ENCODE peak calls at places on chromosome 11, in eight cellular contexts. One of them, this sample, is unnamed.
A peak's percentile ranks its signal among the peaks of the same experiment; 100 is the strongest.

GRCh38 chr11:78346799-78347198 is 70.8 kb downstream of the GAB2 start:
- DNase-seq in A549: no peak
- DNase-seq in GM12878: no peak
- DNase-seq in HepG2: no peak
- DNase-seq in K562: no peak
- DNase-seq in SK-N-SH: no peak
- DNase-seq in Panc1: no peak
- DNase-seq in HCT116: no peak
- DNase-seq in this sample: no peak

GRCh38 chr11:126645206-126645605 is 289.7 kb downstream of the ST3GAL4 start:
- DNase-seq in Panc1: no peak
- DNase-seq in SK-N-SH: no peak
- DNase-seq in HepG2: no peak
- DNase-seq in HCT116: no peak
- DNase-seq in K562: no peak
- DNase-seq in GM12878: no peak
- DNase-seq in A549: no peak
- DNase-seq in this sample: no peak

GRCh38 chr11:9112075-9112474 is 20.7 kb upstream of the SCUBE2 start:
- DNase-seq in HepG2: no peak
- DNase-seq in GM12878: no peak
- DNase-seq in SK-N-SH: no peak
- DNase-seq in K562: no peak
- DNase-seq in HCT116: no peak
- DNase-seq in Panc1: no peak
- DNase-seq in A549: no peak
- DNase-seq in this sample: no peak

GRCh38 chr11:78110830-78111229 is 28.6 kb downstream of the ALG8 start:
- DNase-seq in K562: no peak
- DNase-seq in Panc1: no peak
- DNase-seq in HepG2: no peak
- DNase-seq in HCT116: no peak
- DNase-seq in SK-N-SH: no peak
- DNase-seq in A549: no peak
- DNase-seq in GM12878: no peak
- DNase-seq in this sample: no peak

GRCh38 chr11:70689764-70690163 is 291.4 kb downstream of the CTTN start:
- DNase-seq in HCT116: no peak
- DNase-seq in GM12878: no peak
- DNase-seq in SK-N-SH: no peak
- DNase-seq in A549: no peak
- DNase-seq in Panc1: no peak
- DNase-seq in K562: no peak
- DNase-seq in HepG2: no peak
- DNase-seq in this sample: no peak

GRCh38 chr11:117815262-117815803 is 9.2 kb downstream of the FXYD2 start:
- DNase-seq in A549: no peak
- DNase-seq in Panc1: no peak
- DNase-seq in HCT116: no peak
- DNase-seq in HepG2: no peak
- DNase-seq in K562: no peak
- DNase-seq in GM12878: peak; percentile 94
- DNase-seq in SK-N-SH: no peak
- DNase-seq in this sample: no peak

GRCh38 chr11:126411971-126412381 is 56.5 kb downstream of the ST3GAL4 start:
- DNase-seq in SK-N-SH: no peak
- DNase-seq in K562: peak; percentile 34
- DNase-seq in GM12878: no peak
- DNase-seq in HCT116: no peak
- DNase-seq in Panc1: no peak
- DNase-seq in HepG2: no peak
- DNase-seq in A549: no peak
- DNase-seq in this sample: peak; percentile 44

GRCh38 chr11:65506770-65507485 is 8.1 kb downstream of the MALAT1 start:
- DNase-seq in HCT116: peak; percentile 91
- DNase-seq in Panc1: peak; percentile 93
- DNase-seq in HepG2: no peak
- DNase-seq in K562: peak; percentile 92
- DNase-seq in A549: no peak
- DNase-seq in GM12878: no peak
- DNase-seq in SK-N-SH: no peak
- DNase-seq in this sample: peak; percentile 81

GRCh38 chr11:132898021-132898420 is 634.3 kb downstream of the OPCML start:
- DNase-seq in K562: no peak
- DNase-seq in HCT116: no peak
- DNase-seq in A549: no peak
- DNase-seq in SK-N-SH: no peak
- DNase-seq in GM12878: no peak
- DNase-seq in HepG2: no peak
- DNase-seq in Panc1: no peak
- DNase-seq in this sample: no peak

GRCh38 chr11:65298655-65299179 is 15.9 kb upstream of the CDC42EP2 start:
- DNase-seq in Panc1: no peak
- DNase-seq in HepG2: no peak
- DNase-seq in K562: no peak
- DNase-seq in GM12878: no peak
- DNase-seq in SK-N-SH: no peak
- DNase-seq in HCT116: no peak
- DNase-seq in A549: no peak
- DNase-seq in this sample: no peak

GRCh38 chr11:34627197-34627596 is 6.3 kb downstream of the EHF start:
- DNase-seq in Panc1: no peak
- DNase-seq in GM12878: no peak
- DNase-seq in K562: no peak
- DNase-seq in SK-N-SH: no peak
- DNase-seq in A549: no peak
- DNase-seq in HCT116: no peak
- DNase-seq in HepG2: no peak
- DNase-seq in this sample: no peak

GRCh38 chr11:77127674-77127968 is 425 bp upstream of the MYO7A start:
- DNase-seq in K562: no peak
- DNase-seq in HepG2: no peak
- DNase-seq in SK-N-SH: no peak
- DNase-seq in Panc1: no peak
- DNase-seq in GM12878: no peak
- DNase-seq in A549: no peak
- DNase-seq in HCT116: no peak
- DNase-seq in this sample: peak; percentile 56

GRCh38 chr11:65014146-65014960 is at the start of gene ARL2:
- DNase-seq in HCT116: no peak
- DNase-seq in HepG2: peak; percentile 88
- DNase-seq in K562: no peak
- DNase-seq in SK-N-SH: no peak
- DNase-seq in A549: peak; percentile 91
- DNase-seq in GM12878: no peak
- DNase-seq in Panc1: no peak
- DNase-seq in this sample: no peak

GRCh38 chr11:106391771-106392412 is 314.4 kb downstream of the AASDHPPT start:
- DNase-seq in HepG2: no peak
- DNase-seq in A549: no peak
- DNase-seq in Panc1: no peak
- DNase-seq in SK-N-SH: no peak
- DNase-seq in GM12878: no peak
- DNase-seq in K562: no peak
- DNase-seq in HCT116: no peak
- DNase-seq in this sample: no peak

GRCh38 chr11:14373941-14374646 is 15.1 kb upstream of the RRAS2 start:
- DNase-seq in Panc1: no peak
- DNase-seq in HepG2: peak; percentile 38
- DNase-seq in SK-N-SH: no peak
- DNase-seq in GM12878: no peak
- DNase-seq in A549: no peak
- DNase-seq in K562: no peak
- DNase-seq in HCT116: no peak
- DNase-seq in this sample: no peak

GRCh38 chr11:33412231-33412630 is 155.1 kb downstream of the HIPK3 start:
- DNase-seq in SK-N-SH: no peak
- DNase-seq in A549: no peak
- DNase-seq in GM12878: no peak
- DNase-seq in Panc1: no peak
- DNase-seq in K562: no peak
- DNase-seq in HCT116: no peak
- DNase-seq in HepG2: no peak
- DNase-seq in this sample: no peak

GRCh38 chr11:520428-521178 is 13.6 kb upstream of the RNH1 start:
- DNase-seq in A549: no peak
- DNase-seq in HepG2: peak; percentile 28
- DNase-seq in K562: no peak
- DNase-seq in SK-N-SH: no peak
- DNase-seq in HCT116: no peak
- DNase-seq in GM12878: no peak
- DNase-seq in Panc1: no peak
- DNase-seq in this sample: no peak

GRCh38 chr11:87437844-87438223 is 400.1 kb downstream of the TMEM135 start:
- DNase-seq in A549: no peak
- DNase-seq in Panc1: peak; percentile 10
- DNase-seq in K562: no peak
- DNase-seq in HCT116: no peak
- DNase-seq in HepG2: no peak
- DNase-seq in GM12878: no peak
- DNase-seq in SK-N-SH: no peak
- DNase-seq in this sample: no peak

GRCh38 chr11:45400594-45400993 is 114.5 kb upstream of the SYT13 start:
- DNase-seq in GM12878: no peak
- DNase-seq in SK-N-SH: no peak
- DNase-seq in K562: no peak
- DNase-seq in Panc1: peak; percentile 4
- DNase-seq in HCT116: no peak
- DNase-seq in HepG2: no peak
- DNase-seq in A549: no peak
- DNase-seq in this sample: no peak

DNA sequence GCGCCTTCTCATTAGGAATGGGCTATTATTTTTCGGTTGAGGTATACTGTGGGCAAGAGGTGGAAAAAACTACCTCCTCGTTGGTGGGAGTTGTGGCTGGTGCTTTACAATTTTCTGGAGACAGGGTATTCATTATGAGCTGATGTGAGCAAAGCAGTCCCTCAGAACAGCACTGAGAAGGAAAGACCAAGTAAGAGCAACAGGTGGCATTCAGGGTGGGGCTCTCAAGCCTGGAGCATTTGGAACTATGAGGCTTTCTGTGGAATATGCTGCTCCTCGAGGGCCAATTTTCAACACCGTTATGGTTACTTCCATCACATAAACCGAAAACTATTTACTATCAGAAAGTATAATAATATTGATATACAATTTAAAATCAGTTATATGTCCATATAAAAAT is 3.7 kb downstream of the SNX19 start:
- DNase-seq in A549: no peak
- DNase-seq in HepG2: no peak
- DNase-seq in GM12878: no peak
- DNase-seq in Panc1: no peak
- DNase-seq in K562: no peak
- DNase-seq in SK-N-SH: no peak
- DNase-seq in HCT116: no peak
- DNase-seq in this sample: no peak
- TF ChIP-seq CTCF in A549: no peak
- TF ChIP-seq CTCF in HepG2: no peak
- TF ChIP-seq CTCF in GM12878: no peak
- TF ChIP-seq CTCF in Panc1: no peak
- TF ChIP-seq CTCF in K562: no peak
- TF ChIP-seq CTCF in SK-N-SH: no peak
- TF ChIP-seq CTCF in HCT116: no peak
- TF ChIP-seq CTCF in this sample: no peak

DNA sequence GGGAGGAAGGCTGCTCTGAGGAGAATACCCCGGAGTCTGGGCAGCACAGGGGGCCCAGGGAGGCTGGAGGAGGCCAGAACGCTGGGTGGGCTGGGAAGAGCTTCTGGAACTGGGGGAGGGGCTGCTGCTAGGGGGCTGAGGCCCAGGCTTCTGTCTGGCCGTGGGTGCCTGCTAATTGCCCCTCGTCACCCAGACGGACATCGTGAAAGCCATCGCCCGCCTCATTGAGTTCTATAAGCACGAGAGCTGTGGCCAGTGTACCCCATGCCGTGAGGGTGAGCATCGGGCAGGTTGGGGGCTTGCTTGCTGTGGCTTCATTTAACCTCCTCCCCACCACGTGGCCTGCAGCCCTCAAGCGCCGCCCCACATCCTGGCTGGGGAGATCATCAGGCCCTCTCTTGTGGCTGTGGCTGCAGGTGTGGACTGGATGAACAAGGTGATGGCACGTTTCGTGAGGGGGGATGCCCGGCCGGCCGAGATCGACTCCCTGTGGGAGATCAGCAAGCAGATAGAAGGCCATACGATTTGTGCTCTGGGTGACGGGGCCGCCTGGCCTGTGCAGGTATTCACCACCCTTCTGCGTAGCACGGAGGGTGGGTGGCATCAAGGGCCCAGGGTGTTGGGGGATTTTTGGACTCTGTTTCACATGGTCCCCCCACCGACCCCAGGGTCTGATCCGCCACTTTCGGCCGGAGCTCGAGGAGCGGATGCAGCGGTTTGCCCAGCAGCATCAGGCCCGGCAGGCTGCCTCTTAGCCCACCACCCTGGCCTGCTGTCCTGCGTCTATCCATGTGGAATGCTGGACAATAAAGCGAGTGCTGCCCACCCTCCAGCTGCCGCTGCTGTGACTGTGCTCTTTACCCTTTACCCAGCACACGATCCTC is 5.2 kb downstream of the NDUFV1 start:
- DNase-seq in K562: no peak
- DNase-seq in HepG2: no peak
- DNase-seq in GM12878: no peak
- DNase-seq in SK-N-SH: no peak
- DNase-seq in A549: no peak
- DNase-seq in Panc1: no peak
- DNase-seq in HCT116: no peak
- DNase-seq in this sample: no peak
- H3K4me1 ChIP-seq in K562: peaks cover 12% of the 10 kb centered on the region
- H3K4me1 ChIP-seq in HepG2: peaks cover 37% of the 10 kb centered on the region
- H3K4me1 ChIP-seq in GM12878: peaks cover 34% of the 10 kb centered on the region
- H3K4me1 ChIP-seq in SK-N-SH: peaks cover 7% of the 10 kb centered on the region
- H3K4me1 ChIP-seq in A549: peaks cover 9% of the 10 kb centered on the region
- H3K4me1 ChIP-seq in Panc1: peaks cover 14% of the 10 kb centered on the region
- H3K4me1 ChIP-seq in HCT116: peaks cover 8% of the 10 kb centered on the region
- H3K4me1 ChIP-seq in this sample: peaks cover 27% of the 10 kb centered on the region

GRCh38 chr11:43021466-43021865 is 290.3 kb upstream of the API5 start:
- DNase-seq in GM12878: no peak
- DNase-seq in SK-N-SH: peak; percentile 41
- DNase-seq in HepG2: peak; percentile 13
- DNase-seq in HCT116: no peak
- DNase-seq in A549: no peak
- DNase-seq in Panc1: no peak
- DNase-seq in K562: peak; percentile 2
- DNase-seq in this sample: peak; percentile 33
- TF ChIP-seq REST in GM12878: no peak
- TF ChIP-seq REST in SK-N-SH: no peak
- TF ChIP-seq REST in HepG2: no peak
- TF ChIP-seq REST in HCT116: no peak
- TF ChIP-seq REST in A549: no peak
- TF ChIP-seq REST in Panc1: no peak
- TF ChIP-seq REST in K562: no peak
- TF ChIP-seq REST in this sample: no peak

DNA sequence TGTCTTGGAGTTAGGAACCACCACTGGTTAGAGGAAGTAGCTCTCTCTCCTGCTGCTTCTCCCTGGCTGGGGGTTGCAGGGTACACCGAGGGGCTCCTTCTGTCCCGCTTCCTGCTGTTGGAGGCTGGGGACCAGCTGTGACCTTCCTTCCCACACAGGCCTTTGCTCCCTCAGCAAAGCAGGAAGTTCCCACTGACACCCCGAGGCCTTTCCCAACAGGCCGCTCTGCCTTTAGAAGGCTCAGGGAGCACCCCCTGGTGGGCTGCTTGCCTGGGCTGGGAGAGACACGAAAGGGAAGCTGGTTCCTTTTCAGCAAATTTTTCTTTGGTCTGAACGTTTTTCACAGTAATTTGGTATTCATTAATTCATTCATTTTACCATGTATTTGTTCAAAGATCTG is 527.9 kb upstream of the B3GAT1 start:
- DNase-seq in Panc1: no peak
- DNase-seq in SK-N-SH: peak; percentile 75
- DNase-seq in A549: no peak
- DNase-seq in HepG2: peak; percentile 43
- DNase-seq in K562: peak; percentile 24
- DNase-seq in HCT116: no peak
- DNase-seq in GM12878: no peak
- DNase-seq in this sample: no peak
- TF ChIP-seq CTCF in Panc1: peak; percentile 43
- TF ChIP-seq CTCF in SK-N-SH: no peak
- TF ChIP-seq CTCF in A549: no peak
- TF ChIP-seq CTCF in HepG2: peak; percentile 66
- TF ChIP-seq CTCF in K562: peak; percentile 35
- TF ChIP-seq CTCF in HCT116: peak; percentile 35
- TF ChIP-seq CTCF in GM12878: no peak
- TF ChIP-seq CTCF in this sample: peak; percentile 54

This sample was measured in GM23338.